ENCODE peak calls at places on chromosomes 16 and 17, in ten cellular contexts. S, I, Y, E, H, V, R, J, Q and N are unnamed samples.
A peak's percentile ranks its signal among the peaks of the same experiment; 100 is the strongest.

GRCh38 chr16:17519556-17519955 is 48.8 kb upstream of the XYLT1 start:
- DNase-seq in E (no peak), Q (no peak), J (no peak), V (no peak), R (no peak), I (no peak), S (no peak), Y (no peak), H (no peak), N (no peak)

GRCh38 chr17:39231587-39232551 is 6.1 kb upstream of the STAC2 start:
- DNase-seq in J (peak; percentile 81), R (peak; percentile 68), V (no peak), E (no peak), H (no peak), I (peak; percentile 66), Y (peak; percentile 87), S (peak; percentile 60), Q (peak; percentile 64), N (peak; percentile 60)

GRCh38 chr16:70634861-70635260 is 11.5 kb upstream of the IL34 start:
- DNase-seq in V (no peak), I (no peak), S (no peak), R (no peak), H (no peak), Q (no peak), E (no peak), J (no peak), Y (no peak), N (no peak)

GRCh38 chr17:62064029-62064790 is 868 bp downstream of the MED13 start:
- DNase-seq in I (peak; percentile 34), S (no peak), E (no peak), V (no peak), Q (no peak), R (no peak), H (no peak), J (no peak), Y (no peak), N (no peak)

GRCh38 chr17:37671813-37672544 is 28.7 kb upstream of the DDX52 start:
- DNase-seq in R (no peak), H (peak; percentile 89), Y (no peak), I (no peak), J (no peak), V (no peak), E (no peak), S (no peak), Q (no peak), N (no peak)

GRCh38 chr17:73492802-73493139 is 151.5 kb downstream of the SDK2 start:
- DNase-seq in V (peak; percentile 65), H (no peak), Y (peak; percentile 68), I (no peak), Q (no peak), S (no peak), R (no peak), E (no peak), J (no peak), N (no peak)

GRCh38 chr17:38749222-38750043 is 1.3 kb upstream of the PCGF2 start:
- DNase-seq in V (peak; percentile 25), R (no peak), S (no peak), Y (peak; percentile 38), J (peak; percentile 80), I (peak; percentile 96), Q (no peak), H (peak; percentile 43), E (peak; percentile 63), N (peak; percentile 67)

GRCh38 chr17:50042211-50042610 is 13.7 kb upstream of the ITGA3 start:
- DNase-seq in J (no peak), E (no peak), S (no peak), V (no peak), Q (no peak), I (no peak), R (no peak), H (no peak), Y (no peak), N (no peak)

GRCh38 chr16:69311115-69311532 is at the start of gene VPS4A:
- DNase-seq in J (peak; percentile 99), S (peak; percentile 99), V (peak; percentile 77), E (peak; percentile 84), Y (peak; percentile 94), R (peak; percentile 94), Q (peak; percentile 98), I (peak; percentile 96), H (peak; percentile 73), N (peak; percentile 99)

GRCh38 chr17:48310748-48311213 is 119.2 kb downstream of the SKAP1 start:
- DNase-seq in R (peak; percentile 89), Y (peak; percentile 61), J (peak; percentile 79), H (peak; percentile 66), S (no peak), Q (no peak), E (peak; percentile 74), I (peak; percentile 75), V (peak; percentile 54), N (no peak)

GRCh38 chr16:89502319-89502843 is 5.8 kb upstream of the SPG7 start:
- DNase-seq in R (no peak), I (peak; percentile 36), V (no peak), Q (no peak), H (no peak), E (no peak), J (no peak), Y (no peak), S (no peak), N (no peak)

GRCh38 chr16:69837380-69837779 is 75.2 kb downstream of the WWP2 start:
- DNase-seq in J (no peak), I (no peak), Y (no peak), V (no peak), S (no peak), E (no peak), Q (no peak), R (no peak), H (no peak), N (no peak)

GRCh38 chr17:79798296-79799173 is 1.7 kb upstream of the CBX8 start:
- DNase-seq in S (no peak), V (no peak), J (peak; percentile 53), R (no peak), E (no peak), I (no peak), Q (no peak), Y (no peak), H (no peak), N (no peak)

GRCh38 chr16:88698694-88699045 is 7.5 kb downstream of the RNF166 start:
- DNase-seq in S (no peak), R (no peak), V (no peak), J (no peak), Y (no peak), H (no peak), Q (no peak), I (no peak), E (no peak), N (no peak)

GRCh38 chr17:64149196-64149595 is 19.3 kb upstream of the ERN1 start:
- DNase-seq in R (no peak), H (no peak), I (no peak), S (no peak), Q (no peak), Y (no peak), J (no peak), E (no peak), V (no peak), N (no peak)

GRCh38 chr17:62675260-62675659 is 47.8 kb downstream of the MRC2 start:
- DNase-seq in H (no peak), E (no peak), Y (no peak), V (no peak), S (no peak), Q (no peak), J (no peak), I (no peak), R (no peak), N (no peak)

GRCh38 chr16:4206680-4207079 is 35.2 kb downstream of the SRL start:
- DNase-seq in E (no peak), H (no peak), I (no peak), J (no peak), Y (no peak), R (no peak), Q (no peak), V (no peak), S (no peak), N (no peak)

GRCh38 chr17:37094391-37094790 is 145.6 kb downstream of the AATF start:
- DNase-seq in J (no peak), S (no peak), E (no peak), I (no peak), Y (no peak), V (no peak), H (no peak), R (no peak), Q (no peak), N (no peak)

GRCh38 chr16:66408181-66409048 is 18.7 kb upstream of the BEAN1 start:
- DNase-seq in V (no peak), H (no peak), Q (peak; percentile 43), I (peak; percentile 16), R (no peak), E (no peak), S (peak; percentile 33), Y (no peak), J (no peak), N (no peak)

GRCh38 chr17:39547713-39548478 is 59.8 kb downstream of the NEUROD2 start:
- DNase-seq in H (no peak), I (peak; percentile 75), S (peak; percentile 68), E (peak; percentile 42), J (peak; percentile 86), R (no peak), Y (peak; percentile 58), Q (peak; percentile 86), V (peak; percentile 3), N (peak; percentile 81)

GRCh38 chr17:77836557-77837041 is 121.9 kb upstream of the TNRC6C start:
- DNase-seq in J (no peak), R (no peak), V (no peak), I (no peak), E (no peak), H (peak; percentile 50), S (peak; percentile 73), Y (no peak), Q (peak; percentile 38), N (no peak)

GRCh38 chr16:4391635-4392381 is 20.2 kb downstream of the VASN start:
- DNase-seq in H (no peak), Q (no peak), Y (peak; percentile 17), J (peak; percentile 39), V (no peak), I (no peak), R (no peak), E (no peak), S (no peak), N (no peak)

GRCh38 chr17:10328971-10329923 is 43.6 kb downstream of the MYH13 start:
- DNase-seq in Q (no peak), S (no peak), R (no peak), E (no peak), I (no peak), V (no peak), Y (no peak), H (no peak), J (no peak), N (no peak)

GRCh38 chr17:82753201-82753464 is 1.3 kb downstream of the TBCD start:
- DNase-seq in S (no peak), I (peak; percentile 34), R (no peak), H (no peak), Y (no peak), E (no peak), V (no peak), J (no peak), Q (no peak), N (no peak)

GRCh38 chr17:58918072-58918471 is 162.4 kb downstream of the PPM1E start:
- DNase-seq in S (no peak), I (no peak), R (no peak), J (no peak), Q (no peak), V (no peak), Y (no peak), E (no peak), H (no peak), N (no peak)

GRCh38 chr16:22386976-22387375 is 12.6 kb upstream of the CDR2 start:
- DNase-seq in R (no peak), H (no peak), E (no peak), Q (no peak), J (no peak), V (no peak), I (no peak), S (no peak), Y (no peak), N (no peak)

GRCh38 chr17:48728232-48729231 is at the start of gene HOXB13:
- DNase-seq in Q (peak; percentile 53), V (peak; percentile 67), E (peak; percentile 63), Y (peak; percentile 64), J (peak; percentile 74), R (no peak), S (no peak), H (peak; percentile 80), I (peak; percentile 39), N (no peak)

GRCh38 chr17:49926886-49927285 is 42.1 kb upstream of the DLX4 start:
- DNase-seq in Y (no peak), H (no peak), Q (no peak), E (no peak), J (no peak), V (no peak), R (no peak), I (peak; percentile 62), S (no peak), N (no peak)